ENCODE peak calls at places on chromosomes 5 and 9, in six cellular contexts. T is neural progenitor cell, R is left lung, D is NT2/D1, P is anterior cingulate cortex, G is HEK293T. W is an unnamed sample.

GRCh38 chr5:124124711-124125229 is 612.8 kb downstream of the CSNK1G3 start:
- DNase-seq in T (no peak), R (no peak), D (no peak), P (no peak), G (no peak), W (no peak)

GRCh38 chr5:78811121-78811832 is 162.7 kb upstream of the LHFPL2 start:
- DNase-seq in T (peak), R (no peak), D (no peak), P (no peak), G (no peak), W (no peak)

GRCh38 chr5:157252741-157253465 is 13.0 kb upstream of the CYFIP2 start:
- DNase-seq in T (no peak), R (no peak), D (no peak), P (peak), G (no peak), W (no peak)

GRCh38 chr5:118007262-118007661 is 981.1 kb downstream of the DTWD2 start:
- DNase-seq in T (no peak), R (no peak), D (no peak), P (no peak), G (no peak), W (no peak)

GRCh38 chr5:35821513-35821912 is 35.2 kb upstream of the IL7R start:
- DNase-seq in T (no peak), R (no peak), D (no peak), P (no peak), G (no peak), W (no peak)

GRCh38 chr9:136943291-136944093 is 1.0 kb downstream of the FBXW5 start:
- DNase-seq in T (peak), R (peak), D (no peak), P (no peak), G (peak), W (no peak)

GRCh38 chr5:38745836-38746732 is 99.7 kb upstream of the OSMR start:
- DNase-seq in T (no peak), R (no peak), D (no peak), P (no peak), G (no peak), W (no peak)

GRCh38 chr5:79464695-79465332 is 49.1 kb downstream of the HOMER1 start:
- DNase-seq in T (peak), R (no peak), D (no peak), P (no peak), G (peak), W (no peak)

GRCh38 chr5:120240716-120241115 is 223.4 kb upstream of the PRR16 start:
- DNase-seq in T (no peak), R (no peak), D (no peak), P (no peak), G (no peak), W (no peak)

W was measured in caudate nucleus.